ENCODE peak calls at places on chromosomes 16 and 17, in five cellular contexts. One of them, this sample, is unnamed.
A peak's percentile ranks its signal among the peaks of the same experiment; 100 is the strongest.

GRCh38 chr17:16872836-16873653 is 98.9 kb downstream of the TNFRSF13B start:
- DNase-seq in naive thymus-derived CD8-positive, alpha-beta T cell: no peak
- DNase-seq in GM04504: no peak
- DNase-seq in mesothelial cell of epicardium: no peak
- DNase-seq in dermis microvascular lymphatic vessel endothelial cell: no peak
- DNase-seq in this sample: peak; percentile 60

GRCh38 chr16:84741351-84741791 is 41.6 kb downstream of the USP10 start:
- DNase-seq in mesothelial cell of epicardium: no peak
- DNase-seq in naive thymus-derived CD8-positive, alpha-beta T cell: no peak
- DNase-seq in dermis microvascular lymphatic vessel endothelial cell: no peak
- DNase-seq in GM04504: no peak
- DNase-seq in this sample: peak; percentile 72

GRCh38 chr17:82105882-82106696 is 8.1 kb upstream of the FASN start:
- DNase-seq in GM04504: no peak
- DNase-seq in mesothelial cell of epicardium: no peak
- DNase-seq in naive thymus-derived CD8-positive, alpha-beta T cell: peak; percentile 33
- DNase-seq in dermis microvascular lymphatic vessel endothelial cell: no peak
- DNase-seq in this sample: peak; percentile 82

GRCh38 chr17:50550661-50551432 is 3.9 kb downstream of the SPATA20 start:
- DNase-seq in dermis microvascular lymphatic vessel endothelial cell: peak; percentile 79
- DNase-seq in mesothelial cell of epicardium: peak; percentile 64
- DNase-seq in GM04504: peak; percentile 68
- DNase-seq in naive thymus-derived CD8-positive, alpha-beta T cell: no peak
- DNase-seq in this sample: peak; percentile 86

GRCh38 chr16:67013823-67014640 is 14.9 kb upstream of the CBFB start:
- DNase-seq in dermis microvascular lymphatic vessel endothelial cell: no peak
- DNase-seq in mesothelial cell of epicardium: peak; percentile 77
- DNase-seq in GM04504: no peak
- DNase-seq in naive thymus-derived CD8-positive, alpha-beta T cell: peak; percentile 54
- DNase-seq in this sample: peak; percentile 73

GRCh38 chr17:81983639-81984373 is 6.4 kb downstream of the ASPSCR1 start:
- DNase-seq in naive thymus-derived CD8-positive, alpha-beta T cell: no peak
- DNase-seq in mesothelial cell of epicardium: no peak
- DNase-seq in dermis microvascular lymphatic vessel endothelial cell: no peak
- DNase-seq in GM04504: no peak
- DNase-seq in this sample: no peak

GRCh38 chr17:27575100-27575911 is 55.7 kb upstream of the LGALS9 start:
- DNase-seq in naive thymus-derived CD8-positive, alpha-beta T cell: no peak
- DNase-seq in mesothelial cell of epicardium: no peak
- DNase-seq in GM04504: no peak
- DNase-seq in dermis microvascular lymphatic vessel endothelial cell: no peak
- DNase-seq in this sample: no peak

GRCh38 chr17:1552911-1553310 is 9.7 kb downstream of the PITPNA start:
- DNase-seq in GM04504: no peak
- DNase-seq in naive thymus-derived CD8-positive, alpha-beta T cell: no peak
- DNase-seq in mesothelial cell of epicardium: no peak
- DNase-seq in dermis microvascular lymphatic vessel endothelial cell: no peak
- DNase-seq in this sample: no peak

GRCh38 chr17:41710472-41711090 is 1.6 kb upstream of the GAST start:
- DNase-seq in GM04504: no peak
- DNase-seq in mesothelial cell of epicardium: no peak
- DNase-seq in naive thymus-derived CD8-positive, alpha-beta T cell: no peak
- DNase-seq in dermis microvascular lymphatic vessel endothelial cell: no peak
- DNase-seq in this sample: peak; percentile 73

GRCh38 chr16:89054714-89055113 is 38.9 kb upstream of the ACSF3 start:
- DNase-seq in mesothelial cell of epicardium: no peak
- DNase-seq in GM04504: no peak
- DNase-seq in naive thymus-derived CD8-positive, alpha-beta T cell: no peak
- DNase-seq in dermis microvascular lymphatic vessel endothelial cell: no peak
- DNase-seq in this sample: no peak

GRCh38 chr16:81633147-81633619 is 145.9 kb upstream of the PLCG2 start:
- DNase-seq in GM04504: no peak
- DNase-seq in dermis microvascular lymphatic vessel endothelial cell: no peak
- DNase-seq in naive thymus-derived CD8-positive, alpha-beta T cell: no peak
- DNase-seq in mesothelial cell of epicardium: no peak
- DNase-seq in this sample: no peak

GRCh38 chr16:11325404-11326083 is 19.7 kb upstream of the RMI2 start:
- DNase-seq in dermis microvascular lymphatic vessel endothelial cell: no peak
- DNase-seq in naive thymus-derived CD8-positive, alpha-beta T cell: no peak
- DNase-seq in GM04504: no peak
- DNase-seq in mesothelial cell of epicardium: no peak
- DNase-seq in this sample: no peak

GRCh38 chr17:65208753-65209152 is 71.6 kb downstream of the RGS9 start:
- DNase-seq in GM04504: no peak
- DNase-seq in dermis microvascular lymphatic vessel endothelial cell: no peak
- DNase-seq in mesothelial cell of epicardium: no peak
- DNase-seq in naive thymus-derived CD8-positive, alpha-beta T cell: no peak
- DNase-seq in this sample: no peak

GRCh38 chr17:63772801-63773271 is 561 bp downstream of the CCDC47 start:
- DNase-seq in mesothelial cell of epicardium: no peak
- DNase-seq in GM04504: no peak
- DNase-seq in naive thymus-derived CD8-positive, alpha-beta T cell: no peak
- DNase-seq in dermis microvascular lymphatic vessel endothelial cell: peak; percentile 3
- DNase-seq in this sample: peak; percentile 48

GRCh38 chr17:29722411-29723198 is 99.9 kb upstream of the CORO6 start:
- DNase-seq in naive thymus-derived CD8-positive, alpha-beta T cell: peak; percentile 66
- DNase-seq in mesothelial cell of epicardium: no peak
- DNase-seq in GM04504: peak; percentile 69
- DNase-seq in dermis microvascular lymphatic vessel endothelial cell: no peak
- DNase-seq in this sample: no peak

This sample was measured in ELR.